ENCODE peak calls at places on chromosome 12, in five cellular contexts. Z, C, V, R and A are unnamed samples.
A peak's percentile ranks its signal among the peaks of the same experiment; 100 is the strongest.

GRCh38 chr12:7439579-7440505 is 4.1 kb downstream of the CD163L1 start:
- DNase-seq in Z (no peak), C (no peak), V (peak; percentile 77), R (peak; percentile 36), A (no peak)

GRCh38 chr12:47946413-47947107 is 16.8 kb upstream of the TMEM106C start:
- DNase-seq in Z (no peak), C (no peak), V (no peak), R (no peak), A (no peak)

GRCh38 chr12:65695077-65695865 is 129.0 kb upstream of the HMGA2 start:
- DNase-seq in Z (no peak), C (no peak), V (peak; percentile 38), R (no peak), A (no peak)

GRCh38 chr12:95884998-95885397 is 26.2 kb downstream of the SNRPF start:
- DNase-seq in Z (no peak), C (no peak), V (no peak), R (no peak), A (no peak)

GRCh38 chr12:28780096-28780495 is 369.0 kb upstream of the FAR2 start:
- DNase-seq in Z (no peak), C (no peak), V (no peak), R (no peak), A (no peak)

GRCh38 chr12:122527478-122527944 is 462 bp downstream of the KNTC1 start:
- DNase-seq in Z (no peak), C (peak; percentile 36), V (peak; percentile 21), R (peak; percentile 54), A (peak; percentile 19)

GRCh38 chr12:96466939-96467751 is 22.2 kb upstream of the CFAP54 start:
- DNase-seq in Z (no peak), C (no peak), V (no peak), R (no peak), A (no peak)

GRCh38 chr12:22160396-22161003 is 114.5 kb downstream of the CMAS start:
- DNase-seq in Z (no peak), C (peak; percentile 69), V (no peak), R (no peak), A (no peak)

GRCh38 chr12:50039151-50039835 is 14.0 kb upstream of the RACGAP1 start:
- DNase-seq in Z (peak; percentile 97), C (peak; percentile 74), V (peak; percentile 90), R (peak; percentile 91), A (peak; percentile 95)

GRCh38 chr12:55728932-55729591 is at the start of gene CD63:
- DNase-seq in Z (peak; percentile 95), C (no peak), V (peak; percentile 91), R (peak; percentile 75), A (peak; percentile 86)

GRCh38 chr12:1660304-1661187 is 30.3 kb upstream of the ADIPOR2 start:
- DNase-seq in Z (no peak), C (no peak), V (no peak), R (peak; percentile 51), A (no peak)

GRCh38 chr12:21239866-21240265 is 94.9 kb downstream of the SLCO1A2 start:
- DNase-seq in Z (no peak), C (no peak), V (no peak), R (no peak), A (no peak)

GRCh38 chr12:12560587-12561304 is 1.9 kb downstream of the DUSP16 start:
- DNase-seq in Z (no peak), C (peak; percentile 68), V (peak; percentile 41), R (peak; percentile 74), A (peak; percentile 45)

GRCh38 chr12:46383654-46384450 is 11.3 kb upstream of the SLC38A2 start:
- DNase-seq in Z (peak; percentile 97), C (peak; percentile 50), V (peak; percentile 78), R (peak; percentile 87), A (no peak)

GRCh38 chr12:12599750-12600643 is 11.7 kb upstream of the CREBL2 start:
- DNase-seq in Z (no peak), C (no peak), V (no peak), R (no peak), A (no peak)

GRCh38 chr12:49553512-49554088 is 14.3 kb downstream of the MCRS1 start:
- DNase-seq in Z (no peak), C (peak; percentile 65), V (no peak), R (peak; percentile 47), A (no peak)

GRCh38 chr12:124273630-124274029 is 21.3 kb upstream of the RFLNA start:
- DNase-seq in Z (no peak), C (peak; percentile 47), V (peak; percentile 33), R (peak; percentile 38), A (peak; percentile 75)

GRCh38 chr12:48815281-48816110 is 2.8 kb upstream of the CACNB3 start:
- DNase-seq in Z (peak; percentile 92), C (peak; percentile 65), V (peak; percentile 86), R (peak; percentile 49), A (peak; percentile 88)

GRCh38 chr12:54370218-54370730 is 6.0 kb upstream of the GPR84 start:
- DNase-seq in Z (no peak), C (no peak), V (peak; percentile 85), R (no peak), A (no peak)

GRCh38 chr12:9332564-9332963 is 124.4 kb upstream of the PZP start:
- DNase-seq in Z (no peak), C (no peak), V (no peak), R (no peak), A (no peak)

GRCh38 chr12:123712780-123713319 is 697 bp downstream of the ATP6V0A2 start:
- DNase-seq in Z (no peak), C (no peak), V (peak; percentile 9), R (peak; percentile 30), A (peak; percentile 17)

GRCh38 chr12:96522283-96522682 is 32.9 kb downstream of the CFAP54 start:
- DNase-seq in Z (no peak), C (no peak), V (no peak), R (no peak), A (peak; percentile 95)

GRCh38 chr12:106113042-106113441 is 25.7 kb downstream of the NUAK1 start:
- DNase-seq in Z (no peak), C (no peak), V (no peak), R (no peak), A (no peak)